ENCODE peak calls at places on chromosome X, in four cellular contexts. One of them, this sample, is unnamed.

GRCh38 chrX:133151320-133151719 is 54.4 kb upstream of the USP26 start:
- DNase-seq in neural crest cell: no peak
- DNase-seq in stimulated activated CD8-positive, alpha-beta memory T cell treated with anti-CD3 and anti-CD28 coated beads, Interleukin-4, amount 100 ng/mL, for 48 hours: no peak
- DNase-seq in stimulated activated CD4-positive, alpha-beta T cell treated with anti-CD3 and anti-CD28 coated beads, Interleukin-12 subunit alpha, Interleukin-12 subunit beta, amount 100 ng/mL, for 4 hours: no peak
- DNase-seq in this sample: no peak

GRCh38 chrX:28472926-28473325 is 114.3 kb upstream of the IL1RAPL1 start:
- DNase-seq in stimulated activated CD8-positive, alpha-beta memory T cell treated with anti-CD3 and anti-CD28 coated beads, Interleukin-4, amount 100 ng/mL, for 48 hours: no peak
- DNase-seq in stimulated activated CD4-positive, alpha-beta T cell treated with anti-CD3 and anti-CD28 coated beads, Interleukin-12 subunit alpha, Interleukin-12 subunit beta, amount 100 ng/mL, for 4 hours: no peak
- DNase-seq in neural crest cell: no peak
- DNase-seq in this sample: no peak

GRCh38 chrX:109872021-109872730 is 130.7 kb upstream of the TMEM164 start:
- DNase-seq in stimulated activated CD4-positive, alpha-beta T cell treated with anti-CD3 and anti-CD28 coated beads, Interleukin-12 subunit alpha, Interleukin-12 subunit beta, amount 100 ng/mL, for 4 hours: no peak
- DNase-seq in neural crest cell: no peak
- DNase-seq in stimulated activated CD8-positive, alpha-beta memory T cell treated with anti-CD3 and anti-CD28 coated beads, Interleukin-4, amount 100 ng/mL, for 48 hours: no peak
- DNase-seq in this sample: no peak

GRCh38 chrX:103656623-103657022 is 27.8 kb downstream of the TCEAL1 start:
- DNase-seq in stimulated activated CD8-positive, alpha-beta memory T cell treated with anti-CD3 and anti-CD28 coated beads, Interleukin-4, amount 100 ng/mL, for 48 hours: no peak
- DNase-seq in stimulated activated CD4-positive, alpha-beta T cell treated with anti-CD3 and anti-CD28 coated beads, Interleukin-12 subunit alpha, Interleukin-12 subunit beta, amount 100 ng/mL, for 4 hours: no peak
- DNase-seq in neural crest cell: no peak
- DNase-seq in this sample: no peak

GRCh38 chrX:40579880-40580536 is 762 bp upstream of the ATP6AP2 start:
- DNase-seq in stimulated activated CD8-positive, alpha-beta memory T cell treated with anti-CD3 and anti-CD28 coated beads, Interleukin-4, amount 100 ng/mL, for 48 hours: no peak
- DNase-seq in neural crest cell: no peak
- DNase-seq in stimulated activated CD4-positive, alpha-beta T cell treated with anti-CD3 and anti-CD28 coated beads, Interleukin-12 subunit alpha, Interleukin-12 subunit beta, amount 100 ng/mL, for 4 hours: no peak
- DNase-seq in this sample: no peak

GRCh38 chrX:96770315-96770714 is 85.7 kb downstream of the DIAPH2 start:
- DNase-seq in stimulated activated CD8-positive, alpha-beta memory T cell treated with anti-CD3 and anti-CD28 coated beads, Interleukin-4, amount 100 ng/mL, for 48 hours: no peak
- DNase-seq in stimulated activated CD4-positive, alpha-beta T cell treated with anti-CD3 and anti-CD28 coated beads, Interleukin-12 subunit alpha, Interleukin-12 subunit beta, amount 100 ng/mL, for 4 hours: no peak
- DNase-seq in neural crest cell: no peak
- DNase-seq in this sample: no peak

GRCh38 chrX:319579-320125 is 1.1 kb upstream of the GTPBP6 start:
- DNase-seq in stimulated activated CD4-positive, alpha-beta T cell treated with anti-CD3 and anti-CD28 coated beads, Interleukin-12 subunit alpha, Interleukin-12 subunit beta, amount 100 ng/mL, for 4 hours: peak
- DNase-seq in neural crest cell: no peak
- DNase-seq in stimulated activated CD8-positive, alpha-beta memory T cell treated with anti-CD3 and anti-CD28 coated beads, Interleukin-4, amount 100 ng/mL, for 48 hours: no peak
- DNase-seq in this sample: no peak

GRCh38 chrX:259692-260355 is 21.4 kb upstream of the PLCXD1 start:
- DNase-seq in stimulated activated CD4-positive, alpha-beta T cell treated with anti-CD3 and anti-CD28 coated beads, Interleukin-12 subunit alpha, Interleukin-12 subunit beta, amount 100 ng/mL, for 4 hours: no peak
- DNase-seq in neural crest cell: no peak
- DNase-seq in stimulated activated CD8-positive, alpha-beta memory T cell treated with anti-CD3 and anti-CD28 coated beads, Interleukin-4, amount 100 ng/mL, for 48 hours: no peak
- DNase-seq in this sample: no peak

GRCh38 chrX:74133156-74133796 is 170.7 kb upstream of the ZCCHC13 start:
- DNase-seq in stimulated activated CD4-positive, alpha-beta T cell treated with anti-CD3 and anti-CD28 coated beads, Interleukin-12 subunit alpha, Interleukin-12 subunit beta, amount 100 ng/mL, for 4 hours: no peak
- DNase-seq in stimulated activated CD8-positive, alpha-beta memory T cell treated with anti-CD3 and anti-CD28 coated beads, Interleukin-4, amount 100 ng/mL, for 48 hours: no peak
- DNase-seq in neural crest cell: peak
- DNase-seq in this sample: no peak

GRCh38 chrX:106281383-106281782 is 113.3 kb downstream of the PWWP3B start:
- DNase-seq in stimulated activated CD8-positive, alpha-beta memory T cell treated with anti-CD3 and anti-CD28 coated beads, Interleukin-4, amount 100 ng/mL, for 48 hours: no peak
- DNase-seq in stimulated activated CD4-positive, alpha-beta T cell treated with anti-CD3 and anti-CD28 coated beads, Interleukin-12 subunit alpha, Interleukin-12 subunit beta, amount 100 ng/mL, for 4 hours: no peak
- DNase-seq in neural crest cell: no peak
- DNase-seq in this sample: no peak

GRCh38 chrX:96909291-96909690 is 25.6 kb downstream of the RPA4 start:
- DNase-seq in neural crest cell: no peak
- DNase-seq in stimulated activated CD8-positive, alpha-beta memory T cell treated with anti-CD3 and anti-CD28 coated beads, Interleukin-4, amount 100 ng/mL, for 48 hours: no peak
- DNase-seq in stimulated activated CD4-positive, alpha-beta T cell treated with anti-CD3 and anti-CD28 coated beads, Interleukin-12 subunit alpha, Interleukin-12 subunit beta, amount 100 ng/mL, for 4 hours: no peak
- DNase-seq in this sample: no peak

GRCh38 chrX:124902953-124903352 is 416.7 kb upstream of the TEX13C start:
- DNase-seq in stimulated activated CD4-positive, alpha-beta T cell treated with anti-CD3 and anti-CD28 coated beads, Interleukin-12 subunit alpha, Interleukin-12 subunit beta, amount 100 ng/mL, for 4 hours: no peak
- DNase-seq in neural crest cell: no peak
- DNase-seq in stimulated activated CD8-positive, alpha-beta memory T cell treated with anti-CD3 and anti-CD28 coated beads, Interleukin-4, amount 100 ng/mL, for 48 hours: no peak
- DNase-seq in this sample: no peak

GRCh38 chrX:77446840-77447239 is 349 bp upstream of the FGF16 start:
- DNase-seq in stimulated activated CD4-positive, alpha-beta T cell treated with anti-CD3 and anti-CD28 coated beads, Interleukin-12 subunit alpha, Interleukin-12 subunit beta, amount 100 ng/mL, for 4 hours: no peak
- DNase-seq in stimulated activated CD8-positive, alpha-beta memory T cell treated with anti-CD3 and anti-CD28 coated beads, Interleukin-4, amount 100 ng/mL, for 48 hours: no peak
- DNase-seq in neural crest cell: no peak
- DNase-seq in this sample: no peak

GRCh38 chrX:101659601-101660063 is at the start of gene ARMCX2:
- DNase-seq in stimulated activated CD8-positive, alpha-beta memory T cell treated with anti-CD3 and anti-CD28 coated beads, Interleukin-4, amount 100 ng/mL, for 48 hours: peak
- DNase-seq in neural crest cell: peak
- DNase-seq in stimulated activated CD4-positive, alpha-beta T cell treated with anti-CD3 and anti-CD28 coated beads, Interleukin-12 subunit alpha, Interleukin-12 subunit beta, amount 100 ng/mL, for 4 hours: no peak
- DNase-seq in this sample: no peak

GRCh38 chrX:139739138-139739537 is 31.2 kb upstream of the MCF2 start:
- DNase-seq in stimulated activated CD4-positive, alpha-beta T cell treated with anti-CD3 and anti-CD28 coated beads, Interleukin-12 subunit alpha, Interleukin-12 subunit beta, amount 100 ng/mL, for 4 hours: no peak
- DNase-seq in neural crest cell: no peak
- DNase-seq in stimulated activated CD8-positive, alpha-beta memory T cell treated with anti-CD3 and anti-CD28 coated beads, Interleukin-4, amount 100 ng/mL, for 48 hours: peak
- DNase-seq in this sample: no peak

GRCh38 chrX:103607385-103608304 is at the start of gene TCEAL3:
- DNase-seq in stimulated activated CD8-positive, alpha-beta memory T cell treated with anti-CD3 and anti-CD28 coated beads, Interleukin-4, amount 100 ng/mL, for 48 hours: peak
- DNase-seq in stimulated activated CD4-positive, alpha-beta T cell treated with anti-CD3 and anti-CD28 coated beads, Interleukin-12 subunit alpha, Interleukin-12 subunit beta, amount 100 ng/mL, for 4 hours: peak
- DNase-seq in neural crest cell: no peak
- DNase-seq in this sample: no peak

GRCh38 chrX:107206697-107207065 is 270 bp downstream of the DNAAF6 start:
- DNase-seq in stimulated activated CD4-positive, alpha-beta T cell treated with anti-CD3 and anti-CD28 coated beads, Interleukin-12 subunit alpha, Interleukin-12 subunit beta, amount 100 ng/mL, for 4 hours: no peak
- DNase-seq in stimulated activated CD8-positive, alpha-beta memory T cell treated with anti-CD3 and anti-CD28 coated beads, Interleukin-4, amount 100 ng/mL, for 48 hours: no peak
- DNase-seq in neural crest cell: no peak
- DNase-seq in this sample: no peak

GRCh38 chrX:1535241-1536041 is 1.5 kb downstream of the P2RY8 start:
- DNase-seq in stimulated activated CD4-positive, alpha-beta T cell treated with anti-CD3 and anti-CD28 coated beads, Interleukin-12 subunit alpha, Interleukin-12 subunit beta, amount 100 ng/mL, for 4 hours: peak
- DNase-seq in neural crest cell: no peak
- DNase-seq in stimulated activated CD8-positive, alpha-beta memory T cell treated with anti-CD3 and anti-CD28 coated beads, Interleukin-4, amount 100 ng/mL, for 48 hours: peak
- DNase-seq in this sample: no peak

GRCh38 chrX:73563740-73564073 is 710 bp downstream of the CHIC1 start:
- DNase-seq in stimulated activated CD4-positive, alpha-beta T cell treated with anti-CD3 and anti-CD28 coated beads, Interleukin-12 subunit alpha, Interleukin-12 subunit beta, amount 100 ng/mL, for 4 hours: no peak
- DNase-seq in stimulated activated CD8-positive, alpha-beta memory T cell treated with anti-CD3 and anti-CD28 coated beads, Interleukin-4, amount 100 ng/mL, for 48 hours: no peak
- DNase-seq in neural crest cell: no peak
- DNase-seq in this sample: no peak

GRCh38 chrX:95065151-95065550 is 1391.1 kb downstream of the FAM133A start:
- DNase-seq in stimulated activated CD4-positive, alpha-beta T cell treated with anti-CD3 and anti-CD28 coated beads, Interleukin-12 subunit alpha, Interleukin-12 subunit beta, amount 100 ng/mL, for 4 hours: no peak
- DNase-seq in stimulated activated CD8-positive, alpha-beta memory T cell treated with anti-CD3 and anti-CD28 coated beads, Interleukin-4, amount 100 ng/mL, for 48 hours: no peak
- DNase-seq in neural crest cell: no peak
- DNase-seq in this sample: no peak

GRCh38 chrX:79630033-79631009 is 263.2 kb upstream of the ITM2A start:
- DNase-seq in stimulated activated CD8-positive, alpha-beta memory T cell treated with anti-CD3 and anti-CD28 coated beads, Interleukin-4, amount 100 ng/mL, for 48 hours: no peak
- DNase-seq in neural crest cell: no peak
- DNase-seq in stimulated activated CD4-positive, alpha-beta T cell treated with anti-CD3 and anti-CD28 coated beads, Interleukin-12 subunit alpha, Interleukin-12 subunit beta, amount 100 ng/mL, for 4 hours: no peak
- DNase-seq in this sample: no peak

GRCh38 chrX:75327607-75328006 is 53.7 kb downstream of the UPRT start:
- DNase-seq in stimulated activated CD4-positive, alpha-beta T cell treated with anti-CD3 and anti-CD28 coated beads, Interleukin-12 subunit alpha, Interleukin-12 subunit beta, amount 100 ng/mL, for 4 hours: no peak
- DNase-seq in stimulated activated CD8-positive, alpha-beta memory T cell treated with anti-CD3 and anti-CD28 coated beads, Interleukin-4, amount 100 ng/mL, for 48 hours: no peak
- DNase-seq in neural crest cell: no peak
- DNase-seq in this sample: no peak

GRCh38 chrX:11664211-11664888 is 1.4 kb downstream of the ARHGAP6 start:
- DNase-seq in stimulated activated CD4-positive, alpha-beta T cell treated with anti-CD3 and anti-CD28 coated beads, Interleukin-12 subunit alpha, Interleukin-12 subunit beta, amount 100 ng/mL, for 4 hours: no peak
- DNase-seq in neural crest cell: peak
- DNase-seq in stimulated activated CD8-positive, alpha-beta memory T cell treated with anti-CD3 and anti-CD28 coated beads, Interleukin-4, amount 100 ng/mL, for 48 hours: no peak
- DNase-seq in this sample: no peak

GRCh38 chrX:153387987-153388721 is 13.0 kb downstream of the PNMA6E start:
- DNase-seq in stimulated activated CD4-positive, alpha-beta T cell treated with anti-CD3 and anti-CD28 coated beads, Interleukin-12 subunit alpha, Interleukin-12 subunit beta, amount 100 ng/mL, for 4 hours: no peak
- DNase-seq in stimulated activated CD8-positive, alpha-beta memory T cell treated with anti-CD3 and anti-CD28 coated beads, Interleukin-4, amount 100 ng/mL, for 48 hours: no peak
- DNase-seq in neural crest cell: no peak
- DNase-seq in this sample: no peak

GRCh38 chrX:630007-630921 is at the start of gene SHOX:
- DNase-seq in stimulated activated CD8-positive, alpha-beta memory T cell treated with anti-CD3 and anti-CD28 coated beads, Interleukin-4, amount 100 ng/mL, for 48 hours: no peak
- DNase-seq in stimulated activated CD4-positive, alpha-beta T cell treated with anti-CD3 and anti-CD28 coated beads, Interleukin-12 subunit alpha, Interleukin-12 subunit beta, amount 100 ng/mL, for 4 hours: no peak
- DNase-seq in neural crest cell: no peak
- DNase-seq in this sample: no peak

GRCh38 chrX:356385-357034 is 30.2 kb downstream of the PPP2R3B start:
- DNase-seq in neural crest cell: no peak
- DNase-seq in stimulated activated CD4-positive, alpha-beta T cell treated with anti-CD3 and anti-CD28 coated beads, Interleukin-12 subunit alpha, Interleukin-12 subunit beta, amount 100 ng/mL, for 4 hours: no peak
- DNase-seq in stimulated activated CD8-positive, alpha-beta memory T cell treated with anti-CD3 and anti-CD28 coated beads, Interleukin-4, amount 100 ng/mL, for 48 hours: no peak
- DNase-seq in this sample: no peak

GRCh38 chrX:151538190-151539122 is 25.0 kb upstream of the PASD1 start:
- DNase-seq in stimulated activated CD8-positive, alpha-beta memory T cell treated with anti-CD3 and anti-CD28 coated beads, Interleukin-4, amount 100 ng/mL, for 48 hours: no peak
- DNase-seq in stimulated activated CD4-positive, alpha-beta T cell treated with anti-CD3 and anti-CD28 coated beads, Interleukin-12 subunit alpha, Interleukin-12 subunit beta, amount 100 ng/mL, for 4 hours: no peak
- DNase-seq in neural crest cell: no peak
- DNase-seq in this sample: no peak

GRCh38 chrX:97398030-97398551 is 514.4 kb downstream of the RPA4 start:
- DNase-seq in stimulated activated CD4-positive, alpha-beta T cell treated with anti-CD3 and anti-CD28 coated beads, Interleukin-12 subunit alpha, Interleukin-12 subunit beta, amount 100 ng/mL, for 4 hours: no peak
- DNase-seq in neural crest cell: no peak
- DNase-seq in stimulated activated CD8-positive, alpha-beta memory T cell treated with anti-CD3 and anti-CD28 coated beads, Interleukin-4, amount 100 ng/mL, for 48 hours: no peak
- DNase-seq in this sample: no peak

GRCh38 chrX:129759576-129760061 is 20.1 kb upstream of the SASH3 start:
- DNase-seq in stimulated activated CD4-positive, alpha-beta T cell treated with anti-CD3 and anti-CD28 coated beads, Interleukin-12 subunit alpha, Interleukin-12 subunit beta, amount 100 ng/mL, for 4 hours: peak
- DNase-seq in stimulated activated CD8-positive, alpha-beta memory T cell treated with anti-CD3 and anti-CD28 coated beads, Interleukin-4, amount 100 ng/mL, for 48 hours: peak
- DNase-seq in neural crest cell: no peak
- DNase-seq in this sample: no peak

GRCh38 chrX:69807400-69807799 is 191.5 kb downstream of the EDA start:
- DNase-seq in stimulated activated CD4-positive, alpha-beta T cell treated with anti-CD3 and anti-CD28 coated beads, Interleukin-12 subunit alpha, Interleukin-12 subunit beta, amount 100 ng/mL, for 4 hours: no peak
- DNase-seq in neural crest cell: no peak
- DNase-seq in stimulated activated CD8-positive, alpha-beta memory T cell treated with anti-CD3 and anti-CD28 coated beads, Interleukin-4, amount 100 ng/mL, for 48 hours: no peak
- DNase-seq in this sample: no peak

GRCh38 chrX:114077773-114078172 is 506.1 kb upstream of the HTR2C start:
- DNase-seq in stimulated activated CD4-positive, alpha-beta T cell treated with anti-CD3 and anti-CD28 coated beads, Interleukin-12 subunit alpha, Interleukin-12 subunit beta, amount 100 ng/mL, for 4 hours: no peak
- DNase-seq in stimulated activated CD8-positive, alpha-beta memory T cell treated with anti-CD3 and anti-CD28 coated beads, Interleukin-4, amount 100 ng/mL, for 48 hours: no peak
- DNase-seq in neural crest cell: no peak
- DNase-seq in this sample: no peak

GRCh38 chrX:137999542-137999941 is 433.6 kb downstream of the ZIC3 start:
- DNase-seq in stimulated activated CD4-positive, alpha-beta T cell treated with anti-CD3 and anti-CD28 coated beads, Interleukin-12 subunit alpha, Interleukin-12 subunit beta, amount 100 ng/mL, for 4 hours: no peak
- DNase-seq in stimulated activated CD8-positive, alpha-beta memory T cell treated with anti-CD3 and anti-CD28 coated beads, Interleukin-4, amount 100 ng/mL, for 48 hours: no peak
- DNase-seq in neural crest cell: no peak
- DNase-seq in this sample: no peak

GRCh38 chrX:133375558-133376340 is 39.5 kb downstream of the GPC4 start:
- DNase-seq in neural crest cell: no peak
- DNase-seq in stimulated activated CD8-positive, alpha-beta memory T cell treated with anti-CD3 and anti-CD28 coated beads, Interleukin-4, amount 100 ng/mL, for 48 hours: no peak
- DNase-seq in stimulated activated CD4-positive, alpha-beta T cell treated with anti-CD3 and anti-CD28 coated beads, Interleukin-12 subunit alpha, Interleukin-12 subunit beta, amount 100 ng/mL, for 4 hours: no peak
- DNase-seq in this sample: no peak

GRCh38 chrX:13894888-13895564 is 78.1 kb upstream of the GPM6B start:
- DNase-seq in neural crest cell: no peak
- DNase-seq in stimulated activated CD4-positive, alpha-beta T cell treated with anti-CD3 and anti-CD28 coated beads, Interleukin-12 subunit alpha, Interleukin-12 subunit beta, amount 100 ng/mL, for 4 hours: no peak
- DNase-seq in stimulated activated CD8-positive, alpha-beta memory T cell treated with anti-CD3 and anti-CD28 coated beads, Interleukin-4, amount 100 ng/mL, for 48 hours: no peak
- DNase-seq in this sample: no peak

GRCh38 chrX:20333672-20334071 is 67.0 kb upstream of the RPS6KA3 start:
- DNase-seq in stimulated activated CD4-positive, alpha-beta T cell treated with anti-CD3 and anti-CD28 coated beads, Interleukin-12 subunit alpha, Interleukin-12 subunit beta, amount 100 ng/mL, for 4 hours: no peak
- DNase-seq in neural crest cell: no peak
- DNase-seq in stimulated activated CD8-positive, alpha-beta memory T cell treated with anti-CD3 and anti-CD28 coated beads, Interleukin-4, amount 100 ng/mL, for 48 hours: peak
- DNase-seq in this sample: no peak

GRCh38 chrX:99795495-99795894 is 614.6 kb downstream of the PCDH19 start:
- DNase-seq in stimulated activated CD8-positive, alpha-beta memory T cell treated with anti-CD3 and anti-CD28 coated beads, Interleukin-4, amount 100 ng/mL, for 48 hours: no peak
- DNase-seq in stimulated activated CD4-positive, alpha-beta T cell treated with anti-CD3 and anti-CD28 coated beads, Interleukin-12 subunit alpha, Interleukin-12 subunit beta, amount 100 ng/mL, for 4 hours: no peak
- DNase-seq in neural crest cell: no peak
- DNase-seq in this sample: no peak

GRCh38 chrX:64379924-64380323 is 15.3 kb downstream of the MTMR8 start:
- DNase-seq in neural crest cell: no peak
- DNase-seq in stimulated activated CD4-positive, alpha-beta T cell treated with anti-CD3 and anti-CD28 coated beads, Interleukin-12 subunit alpha, Interleukin-12 subunit beta, amount 100 ng/mL, for 4 hours: no peak
- DNase-seq in stimulated activated CD8-positive, alpha-beta memory T cell treated with anti-CD3 and anti-CD28 coated beads, Interleukin-4, amount 100 ng/mL, for 48 hours: no peak
- DNase-seq in this sample: no peak

GRCh38 chrX:150219374-150220185 is 143.5 kb upstream of the MAMLD1 start:
- DNase-seq in neural crest cell: no peak
- DNase-seq in stimulated activated CD4-positive, alpha-beta T cell treated with anti-CD3 and anti-CD28 coated beads, Interleukin-12 subunit alpha, Interleukin-12 subunit beta, amount 100 ng/mL, for 4 hours: no peak
- DNase-seq in stimulated activated CD8-positive, alpha-beta memory T cell treated with anti-CD3 and anti-CD28 coated beads, Interleukin-4, amount 100 ng/mL, for 48 hours: peak
- DNase-seq in this sample: no peak

GRCh38 chrX:40434443-40434842 is 146.3 kb upstream of the ATP6AP2 start:
- DNase-seq in stimulated activated CD8-positive, alpha-beta memory T cell treated with anti-CD3 and anti-CD28 coated beads, Interleukin-4, amount 100 ng/mL, for 48 hours: no peak
- DNase-seq in neural crest cell: no peak
- DNase-seq in stimulated activated CD4-positive, alpha-beta T cell treated with anti-CD3 and anti-CD28 coated beads, Interleukin-12 subunit alpha, Interleukin-12 subunit beta, amount 100 ng/mL, for 4 hours: no peak
- DNase-seq in this sample: no peak

GRCh38 chrX:22389544-22390243 is 117.0 kb downstream of the CBLL2 start:
- DNase-seq in stimulated activated CD4-positive, alpha-beta T cell treated with anti-CD3 and anti-CD28 coated beads, Interleukin-12 subunit alpha, Interleukin-12 subunit beta, amount 100 ng/mL, for 4 hours: no peak
- DNase-seq in stimulated activated CD8-positive, alpha-beta memory T cell treated with anti-CD3 and anti-CD28 coated beads, Interleukin-4, amount 100 ng/mL, for 48 hours: no peak
- DNase-seq in neural crest cell: no peak
- DNase-seq in this sample: no peak

This sample was measured in iPS DF 19.7.